ENCODE peak calls at places on chromosomes 13 and 19, in four cellular contexts. O, I, H and K are unnamed samples.

GRCh38 chr13:94703721-94704314 is 8.5 kb downstream of the SOX21 start:
- DNase-seq in H (no peak), O (no peak), I (peak), K (no peak)

GRCh38 chr19:55075366-55075998 is at the start of gene EPS8L1:
- DNase-seq in O (no peak), I (peak), H (no peak), K (peak)

GRCh38 chr19:28711401-28711800 is 501.6 kb downstream of the UQCRFS1 start:
- DNase-seq in O (no peak), I (no peak), H (no peak), K (no peak)

GRCh38 chr13:45335397-45336024 is 5.5 kb downstream of the TPT1 start:
- DNase-seq in H (peak), I (no peak), O (no peak), K (no peak)

GRCh38 chr13:111140562-111141105 is 25.5 kb downstream of the ARHGEF7 start:
- DNase-seq in H (no peak), I (no peak), O (no peak), K (no peak)

GRCh38 chr19:6340493-6341201 is 7.2 kb upstream of the ACER1 start:
- DNase-seq in I (no peak), H (no peak), O (no peak), K (no peak)

GRCh38 chr19:42455621-42456081 is 12.9 kb upstream of the CXCL17 start:
- DNase-seq in I (no peak), O (no peak), H (no peak), K (peak)

GRCh38 chr19:3479819-3480215 is 508 bp downstream of the SMIM24 start:
- DNase-seq in I (peak), O (no peak), H (peak), K (no peak)

GRCh38 chr13:33676045-33676699 is 141.8 kb upstream of the RFC3 start:
- DNase-seq in I (no peak), O (no peak), H (no peak), K (no peak)

GRCh38 chr13:80716610-80717081 is 375.7 kb upstream of the SPRY2 start:
- DNase-seq in H (peak), I (peak), O (no peak), K (no peak)

GRCh38 chr19:19316082-19316481 is 4.2 kb downstream of the SUGP1 start:
- DNase-seq in O (no peak), H (no peak), I (no peak), K (no peak)

GRCh38 chr13:19685034-19685433 is 51.6 kb downstream of the MPHOSPH8 start:
- DNase-seq in I (no peak), O (no peak), H (no peak), K (no peak)

GRCh38 chr13:76609643-76610042 is 276.6 kb downstream of the KCTD12 start:
- DNase-seq in O (no peak), I (no peak), H (no peak), K (no peak)

GRCh38 chr13:78787189-78787588 is 128.2 kb upstream of the OBI1 start:
- DNase-seq in I (no peak), O (no peak), H (peak), K (no peak)

GRCh38 chr19:2461751-2462634 is 5.2 kb upstream of the LMNB2 start:
- DNase-seq in O (peak), I (peak), H (peak), K (peak)

GRCh38 chr13:73987618-73988017 is 146.6 kb downstream of the KLF12 start:
- DNase-seq in O (no peak), H (no peak), I (no peak), K (no peak)

GRCh38 chr19:38900816-38901215 is 1.0 kb downstream of the NFKBIB start:
- DNase-seq in H (peak), I (no peak), O (no peak), K (no peak)

GRCh38 chr19:57348136-57348535 is 2.9 kb upstream of the ZNF304 start:
- DNase-seq in H (peak), I (no peak), O (no peak), K (no peak)

GRCh38 chr19:55930996-55931515 is 1.1 kb downstream of the NLRP13 start:
- DNase-seq in O (no peak), I (no peak), H (no peak), K (no peak)

GRCh38 chr13:41284512-41285288 is 21.3 kb upstream of the MTRF1 start:
- DNase-seq in I (no peak), O (no peak), H (no peak), K (peak)

GRCh38 chr13:113425931-113426590 is 27.2 kb downstream of the ADPRHL1 start:
- DNase-seq in I (no peak), O (no peak), H (no peak), K (no peak)
- H3K4me3 ChIP-seq in I (no peak), O (no peak), H (no peak), K (no peak)

DNA sequence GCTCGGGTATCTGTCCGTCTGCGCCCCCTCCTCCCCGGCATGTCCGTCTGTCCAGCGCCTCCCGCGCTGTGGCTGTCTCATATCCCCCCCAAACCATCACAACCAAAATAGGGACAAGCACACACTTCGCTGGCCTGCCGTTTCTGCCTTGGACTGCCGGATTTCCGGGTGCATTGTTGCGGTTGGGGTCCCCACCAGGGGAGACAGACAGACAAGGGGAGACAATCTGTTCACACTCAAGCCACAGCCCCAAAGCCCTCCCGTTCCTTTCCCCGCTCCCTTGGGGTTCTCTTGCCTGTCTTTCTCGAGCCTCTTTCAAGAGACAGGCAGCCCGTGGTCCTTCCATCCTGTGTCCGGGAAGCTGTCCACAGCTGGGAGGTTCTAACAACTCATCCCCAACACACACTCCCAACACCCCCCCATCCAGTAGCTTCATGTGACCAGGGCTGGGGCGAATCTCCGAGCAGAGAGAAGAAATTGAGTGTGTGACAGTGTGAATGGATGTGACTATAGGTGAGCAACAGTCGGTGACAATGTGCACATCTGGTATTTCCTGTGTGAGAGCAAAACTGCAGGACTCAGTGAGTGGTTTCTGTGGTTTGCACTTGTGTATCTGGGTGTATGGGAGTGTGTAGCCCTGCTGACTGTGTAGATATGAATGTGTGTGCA is 16.5 kb upstream of the FOSB start:
- DNase-seq in O (no peak), H (peak), I (no peak), K (no peak)
- H2BK12ac ChIP-seq in O (no peak), H (no peak), I (peak), K (peak)

GRCh38 chr13:81781471-81781870 is 1440.5 kb upstream of the SPRY2 start:
- DNase-seq in H (no peak), I (no peak), O (no peak), K (no peak)
- H3K9ac ChIP-seq in H (no peak), I (no peak), O (no peak), K (no peak)

GRCh38 chr19:10560154-10560553 is 5.7 kb downstream of the KRI1 start:
- DNase-seq in O (no peak), I (no peak), H (no peak), K (no peak)
- H3K4me3 ChIP-seq in O (no peak), I (no peak), H (no peak), K (no peak)

DNA sequence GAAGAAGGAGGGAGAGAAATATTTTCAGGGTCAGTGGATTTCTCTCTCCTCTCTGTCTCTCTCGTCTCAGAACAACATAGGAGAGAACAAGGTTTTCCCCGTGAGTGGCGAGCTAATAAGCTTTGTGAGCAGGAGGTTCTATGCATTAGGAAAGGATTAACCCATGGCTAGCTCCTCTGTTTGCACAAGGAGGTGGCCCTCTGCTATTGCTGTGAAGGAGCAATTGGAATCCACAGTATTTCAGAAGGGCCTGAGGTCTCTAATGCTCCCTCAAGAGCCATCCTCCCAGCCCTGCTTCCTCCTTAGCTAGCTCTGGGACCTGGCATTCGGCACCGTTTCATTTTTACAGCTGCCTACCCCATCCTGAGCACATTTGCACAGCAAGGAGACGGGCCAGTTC is 288.9 kb upstream of the MAB21L1 start:
- DNase-seq in H (no peak), O (no peak), I (no peak), K (no peak)
- H2BK12ac ChIP-seq in H (no peak), O (no peak), I (no peak), K (no peak)

GRCh38 chr19:49390978-49391304 is 2.9 kb downstream of the KASH5 start:
- DNase-seq in I (no peak), O (no peak), H (no peak), K (no peak)
- H3K9ac ChIP-seq in I (no peak), O (no peak), H (no peak), K (no peak)